ENCODE peak calls at places on chromosomes 2 and 18, in eight cellular contexts. J is HFF-Myc, W is astrocyte of the spinal cord, H is A549, L is fibroblast of pulmonary artery, B is AG04449, E is endodermal cell, Z is foreskin fibroblast. Y is an unnamed sample.

GRCh38 chr2:11212645-11213044 is 57.4 kb downstream of the SLC66A3 start:
- DNase-seq in E (no peak), L (no peak), B (no peak), Z (no peak), W (no peak), H (no peak), J (no peak), Y (no peak)

GRCh38 chr2:128302011-128302743 is 16.5 kb downstream of the HS6ST1 start:
- DNase-seq in H (no peak), L (no peak), Z (no peak), B (no peak), E (no peak), J (no peak), W (no peak), Y (peak)

GRCh38 chr2:14492920-14493503 is 139.5 kb upstream of the LRATD1 start:
- DNase-seq in W (peak), Z (peak), L (peak), J (peak), H (no peak), E (no peak), B (peak), Y (peak)

GRCh38 chr2:99066075-99066557 is 75.4 kb upstream of the C2orf15 start:
- DNase-seq in W (peak), B (no peak), Z (peak), H (peak), L (peak), E (no peak), J (peak), Y (peak)

GRCh38 chr2:231621051-231621879 is 28.6 kb downstream of the TEX44 start:
- DNase-seq in W (no peak), J (no peak), E (peak), B (no peak), H (no peak), Z (no peak), L (peak), Y (peak)

GRCh38 chr2:235951980-235952379 is 216.2 kb downstream of the GBX2 start:
- DNase-seq in L (no peak), B (no peak), W (no peak), J (no peak), Z (no peak), E (no peak), H (no peak), Y (peak)

GRCh38 chr2:105085525-105085924 is 47.7 kb downstream of the MRPS9 start:
- DNase-seq in H (no peak), B (no peak), L (no peak), W (no peak), Z (no peak), J (no peak), E (no peak), Y (peak)

GRCh38 chr2:151733781-151734672 is at the start of gene NEB:
- DNase-seq in E (no peak), H (no peak), L (no peak), W (no peak), B (no peak), J (no peak), Z (no peak), Y (no peak)

GRCh38 chr2:6065713-6066112 is 373.5 kb downstream of the SOX11 start:
- DNase-seq in Z (no peak), L (no peak), W (no peak), E (no peak), H (no peak), B (no peak), J (no peak), Y (no peak)

GRCh38 chr2:1605659-1606400 is 138.5 kb downstream of the PXDN start:
- DNase-seq in E (peak), B (no peak), L (peak), H (no peak), W (peak), J (no peak), Z (peak), Y (peak)

GRCh38 chr2:38116762-38117161 is 40.8 kb upstream of the CYP1B1 start:
- DNase-seq in Z (peak), H (peak), W (peak), E (no peak), L (peak), J (no peak), B (no peak), Y (peak)

GRCh38 chr2:45119038-45119437 is 109.8 kb upstream of the SIX2 start:
- DNase-seq in E (no peak), L (peak), W (peak), J (no peak), B (no peak), H (peak), Z (peak), Y (peak)

GRCh38 chr2:126839711-126840110 is 59.0 kb upstream of the TEX51 start:
- DNase-seq in Z (no peak), B (no peak), E (no peak), H (no peak), J (no peak), L (no peak), W (no peak), Y (no peak)

GRCh38 chr18:35407871-35408481 is 30.8 kb upstream of the ZNF396 start:
- DNase-seq in B (no peak), E (peak), J (peak), W (peak), L (peak), H (peak), Z (peak), Y (peak)

GRCh38 chr2:36490749-36491148 is 107.2 kb downstream of the FEZ2 start:
- DNase-seq in B (no peak), J (no peak), W (no peak), E (no peak), L (no peak), H (no peak), Z (no peak), Y (no peak)

GRCh38 chr18:79905993-79906392 is 45.5 kb downstream of the SLC66A2 start:
- DNase-seq in E (no peak), B (no peak), J (no peak), Z (no peak), W (no peak), H (no peak), L (no peak), Y (no peak)

GRCh38 chr2:94875064-94875819 is 4.0 kb downstream of the TEKT4 start:
- DNase-seq in W (no peak), L (no peak), E (no peak), H (no peak), J (no peak), B (no peak), Z (no peak), Y (no peak)

GRCh38 chr2:169294001-169294675 is 68.2 kb downstream of the LRP2 start:
- DNase-seq in L (no peak), H (no peak), Z (no peak), B (no peak), E (no peak), W (no peak), J (no peak), Y (no peak)

GRCh38 chr2:138707424-138708074 is 72.6 kb downstream of the NXPH2 start:
- DNase-seq in L (peak), E (no peak), J (peak), W (peak), Z (peak), H (no peak), B (peak), Y (peak)

GRCh38 chr2:10408649-10409579 is 39.2 kb downstream of the ODC1 start:
- DNase-seq in Z (no peak), W (peak), B (no peak), H (peak), E (peak), J (peak), L (peak), Y (peak)

GRCh38 chr18:8627107-8627472 is 17.9 kb downstream of the RAB12 start:
- DNase-seq in J (no peak), E (no peak), Z (no peak), L (no peak), H (no peak), B (no peak), W (no peak), Y (peak)
- H3K4me3 ChIP-seq in J (no peak), E (no peak), Z (no peak), L (no peak), H (no peak), B (no peak), W (no peak), Y (no peak)

DNA sequence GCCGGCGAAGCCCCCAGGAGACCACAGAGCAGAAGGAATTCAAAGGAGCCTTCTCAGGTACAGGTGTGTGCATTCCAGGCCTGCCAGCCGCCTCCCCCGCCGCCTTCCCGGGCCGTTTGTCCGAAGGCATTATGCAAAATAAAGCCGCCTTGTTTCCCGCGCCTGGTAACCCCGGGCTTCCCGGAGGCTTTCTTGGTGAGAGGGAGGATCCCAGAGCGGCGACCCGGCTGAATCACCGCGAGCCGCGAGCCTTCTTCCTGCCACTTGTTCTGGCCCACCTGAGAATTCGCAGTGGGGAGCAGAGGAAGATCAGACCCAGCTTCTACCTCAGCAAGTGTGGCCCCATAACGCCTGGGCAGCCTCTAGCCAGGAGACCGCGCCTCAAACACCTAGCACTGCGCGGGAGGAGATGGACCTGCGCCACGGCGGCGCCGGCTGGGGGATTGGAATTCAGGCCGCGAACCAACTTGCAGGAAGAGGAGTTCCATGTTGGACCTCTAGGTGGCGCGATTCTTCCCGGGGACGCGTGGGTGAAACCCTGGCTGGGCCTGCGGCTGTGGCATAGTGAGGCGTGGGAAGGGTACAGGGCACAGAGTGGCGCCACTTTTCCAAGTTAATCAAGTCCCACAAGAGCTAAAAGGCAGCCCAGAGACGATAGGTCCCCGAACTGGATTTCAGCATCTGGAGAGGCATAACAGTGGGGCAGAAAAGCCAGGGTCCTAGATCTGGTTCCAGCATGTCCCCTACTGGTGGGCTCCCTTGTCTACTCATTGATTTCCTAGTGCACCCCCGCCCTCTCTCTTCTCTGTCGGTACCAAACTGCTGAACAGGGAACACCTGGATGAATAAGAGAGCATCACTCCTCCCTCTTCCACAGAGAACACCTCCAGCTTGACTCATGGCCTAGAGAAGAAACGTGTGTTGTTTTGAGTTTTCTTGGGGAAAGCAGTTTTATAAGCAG is 101.6 kb downstream of the FOXI3 start:
- DNase-seq in H (peak), Z (no peak), B (no peak), W (no peak), L (peak), J (peak), E (peak), Y (peak)
- H3K4me3 ChIP-seq in H (peak), Z (no peak), B (no peak), W (no peak), L (no peak), J (no peak), E (peak), Y (peak)

GRCh38 chr2:203242518-203242917 is 3.7 kb downstream of the CYP20A1 start:
- DNase-seq in H (no peak), W (no peak), E (no peak), Z (no peak), L (no peak), J (no peak), B (no peak), Y (no peak)

GRCh38 chr2:203238711-203239526 is at the start of gene CYP20A1:
- DNase-seq in E (peak), B (peak), W (peak), H (peak), L (peak), J (peak), Z (peak), Y (peak)

GRCh38 chr2:203238329-203238710 is 498 bp upstream of the CYP20A1 start:
- DNase-seq in J (no peak), H (no peak), W (no peak), E (no peak), L (no peak), B (no peak), Z (no peak), Y (no peak)

GRCh38 chr2:203237501-203238238 is 1.1 kb upstream of the CYP20A1 start:
- DNase-seq in L (no peak), B (no peak), J (no peak), W (no peak), E (no peak), H (no peak), Z (no peak), Y (no peak)

DNA sequence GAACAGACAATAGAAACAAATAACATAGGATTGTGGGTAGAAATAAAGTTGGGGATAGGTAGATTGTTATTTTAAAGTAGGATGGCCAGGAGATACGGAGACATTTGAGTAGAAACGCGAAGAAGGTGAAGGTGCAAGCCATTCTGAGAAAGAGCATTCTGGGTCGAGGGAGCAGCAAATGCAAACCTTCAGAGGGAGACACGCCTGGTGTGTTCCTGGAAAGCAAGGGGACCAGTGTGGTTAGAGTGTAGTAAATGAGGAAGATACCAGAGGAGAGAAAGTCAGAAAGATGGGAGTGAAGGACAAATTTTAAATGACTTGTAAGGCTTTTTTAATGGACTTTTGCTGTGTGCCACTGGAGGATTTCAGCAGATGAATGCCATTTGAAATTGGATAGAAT is 1.7 kb downstream of the CYP20A1 start:
- DNase-seq in B (no peak), W (no peak), Z (no peak), E (no peak), H (no peak), L (no peak), J (no peak), Y (no peak)
- H3K4me3 ChIP-seq in B (no peak), W (no peak), Z (peak), E (peak), H (no peak), L (peak), J (peak), Y (peak)

GRCh38 chr2:170823800-170824153 is 7.1 kb downstream of the GAD1 start:
- DNase-seq in L (no peak), H (no peak), Z (no peak), E (no peak), W (no peak), J (no peak), B (no peak), Y (no peak)
- H3K4me3 ChIP-seq in L (no peak), H (no peak), Z (no peak), E (no peak), W (no peak), J (no peak), B (no peak), Y (no peak)

GRCh38 chr2:200406379-200406778 is 99.9 kb downstream of the SPATS2L start:
- DNase-seq in J (no peak), L (peak), B (no peak), H (no peak), W (no peak), E (no peak), Z (no peak), Y (no peak)

GRCh38 chr2:200405599-200406298 is 99.3 kb downstream of the SPATS2L start:
- DNase-seq in W (peak), E (no peak), J (peak), Z (peak), B (no peak), H (peak), L (peak), Y (peak)

GRCh38 chr2:200408428-200409311 is 101.2 kb downstream of the KCTD18 start:
- DNase-seq in H (peak), L (peak), E (peak), B (peak), J (peak), Z (peak), W (peak), Y (peak)

GRCh38 chr2:200403794-200404193 is 97.3 kb downstream of the SPATS2L start:
- DNase-seq in L (no peak), W (no peak), Z (no peak), H (no peak), E (no peak), B (no peak), J (no peak), Y (no peak)

DNA sequence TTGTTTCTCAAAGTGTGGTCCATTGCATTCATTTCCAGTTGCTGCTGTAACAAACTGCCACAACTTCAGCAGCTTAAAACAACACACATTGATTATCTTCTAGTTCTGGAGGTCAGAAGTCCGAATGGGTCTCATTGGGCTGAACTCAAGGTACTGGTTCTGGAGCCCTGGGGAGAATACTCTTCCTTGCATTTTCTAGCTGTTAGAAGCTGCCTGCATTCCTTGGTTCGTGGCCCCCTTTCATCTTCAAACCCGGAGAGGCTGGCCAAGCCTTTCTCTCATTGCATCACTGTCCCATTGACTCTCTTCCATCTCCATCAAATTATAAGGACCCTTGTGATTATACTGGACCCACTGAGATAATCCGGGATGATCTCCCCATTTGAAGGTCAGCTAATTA is 98.1 kb downstream of the SPATS2L start:
- DNase-seq in B (no peak), Z (no peak), L (no peak), E (no peak), W (no peak), J (no peak), H (no peak), Y (no peak)
- H3K4me3 ChIP-seq in B (no peak), Z (no peak), L (no peak), E (no peak), W (no peak), J (no peak), H (no peak), Y (no peak)

DNA sequence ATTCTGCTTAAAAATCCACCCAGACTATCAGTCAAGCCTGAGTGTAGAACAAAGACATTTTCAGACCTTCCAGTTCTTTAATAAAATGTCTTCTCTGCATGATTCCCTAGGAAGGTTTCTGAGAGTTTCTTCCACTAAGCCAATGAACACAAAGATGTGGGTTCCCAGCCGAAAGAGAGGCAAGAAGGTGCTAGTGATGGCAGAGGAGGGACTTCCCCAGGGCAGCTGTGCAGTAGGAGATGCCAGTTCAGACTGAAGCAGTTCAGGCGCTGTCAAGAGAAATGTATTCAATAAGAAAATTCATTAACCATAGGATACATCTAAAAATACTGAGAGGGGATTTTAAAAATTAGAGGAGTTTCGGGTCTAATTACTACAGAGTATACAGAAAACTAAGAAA is 83.3 kb downstream of the RND3 start:
- DNase-seq in J (no peak), H (no peak), L (no peak), W (no peak), B (no peak), E (no peak), Z (no peak), Y (no peak)
- H3K4me3 ChIP-seq in J (no peak), H (no peak), L (no peak), W (no peak), B (no peak), E (no peak), Z (no peak), Y (no peak)

GRCh38 chr2:241670333-241671110 is 16.1 kb downstream of the DTYMK start:
- DNase-seq in E (no peak), J (no peak), W (no peak), B (no peak), Z (no peak), H (no peak), L (no peak), Y (no peak)

GRCh38 chr2:241666627-241667400 is 19.8 kb downstream of the DTYMK start:
- DNase-seq in L (no peak), H (no peak), B (no peak), Z (no peak), J (no peak), W (peak), E (no peak), Y (no peak)

GRCh38 chr2:241668354-241668753 is 18.3 kb downstream of the DTYMK start:
- DNase-seq in L (no peak), Z (no peak), E (no peak), H (no peak), W (no peak), B (no peak), J (no peak), Y (no peak)

GRCh38 chr2:241668839-241669238 is 17.8 kb downstream of the DTYMK start:
- DNase-seq in J (no peak), E (no peak), H (no peak), W (no peak), L (no peak), Z (no peak), B (no peak), Y (no peak)

DNA sequence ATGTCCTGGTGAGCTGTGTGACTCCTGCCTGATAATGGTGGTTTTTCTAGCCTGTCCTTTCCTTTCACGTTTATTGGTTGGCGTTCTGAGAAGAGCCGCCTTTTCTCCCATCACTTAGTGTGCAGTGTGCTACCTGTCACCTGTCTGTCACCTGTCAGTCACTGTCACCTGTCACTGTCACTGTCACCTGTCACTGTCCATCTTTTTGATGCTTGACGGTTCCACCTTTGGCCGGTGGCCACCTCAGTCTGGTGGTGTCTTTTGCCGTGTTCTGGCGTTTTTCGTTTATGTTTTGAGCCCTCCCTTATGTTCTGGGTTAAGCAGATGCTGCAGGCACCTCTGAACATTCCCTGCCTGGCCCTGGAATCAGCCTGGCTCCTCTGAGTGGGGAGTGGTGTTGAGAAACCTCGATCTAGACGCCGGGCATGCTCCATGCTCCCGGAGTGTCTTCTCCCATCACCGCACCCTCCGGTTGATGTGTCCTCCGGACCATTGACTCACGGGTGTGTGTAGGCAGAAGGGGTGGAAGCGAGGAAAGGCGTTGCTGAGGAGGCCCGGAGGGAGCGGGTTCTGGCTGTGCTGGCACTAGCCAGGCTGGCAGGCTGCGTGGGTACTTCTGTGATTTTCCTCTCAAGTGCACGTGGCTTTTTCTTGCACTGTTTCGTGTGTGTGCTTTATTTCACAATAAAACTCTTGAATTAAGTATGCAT is 20.7 kb downstream of the DTYMK start:
- DNase-seq in J (no peak), B (no peak), H (no peak), E (no peak), Z (no peak), L (no peak), W (peak), Y (no peak)
- H3K4me3 ChIP-seq in J (no peak), B (no peak), H (no peak), E (no peak), Z (no peak), L (no peak), W (peak), Y (no peak)

Y was measured in epithelial cell of esophagus.